ENCODE peak calls at places on chromosomes 11 and 22, in four cellular contexts. I is nephron progenitor cell, P is neural crest cell, V is tibial nerve. Z is an unnamed sample.

GRCh38 chr11:19552684-19553083 is 160.0 kb upstream of the NAV2 start:
- DNase-seq in I (no peak), P (peak; percentile 36), V (no peak), Z (no peak)

GRCh38 chr11:128764617-128765095 is 70.8 kb downstream of the FLI1 start:
- DNase-seq in V (no peak), P (no peak), I (no peak), Z (no peak)

GRCh38 chr11:83008581-83008923 is 63.1 kb downstream of the RAB30 start:
- DNase-seq in I (no peak), P (no peak), V (no peak), Z (no peak)

GRCh38 chr22:22878211-22878570 is 9.4 kb upstream of the IGLL5 start:
- DNase-seq in I (no peak), P (no peak), V (no peak), Z (no peak)

GRCh38 chr11:73376803-73377629 is 817 bp downstream of the RELT start:
- DNase-seq in P (peak; percentile 48), V (peak; percentile 62), I (peak; percentile 45), Z (peak; percentile 85)

GRCh38 chr11:102589047-102589459 is 36.1 kb downstream of the MMP20 start:
- DNase-seq in I (no peak), V (no peak), P (no peak), Z (peak; percentile 35)

GRCh38 chr11:63933459-63933858 is 5.3 kb upstream of the NAA40 start:
- DNase-seq in P (no peak), V (no peak), I (no peak), Z (no peak)

GRCh38 chr11:94681852-94682251 is 86.3 kb upstream of the AMOTL1 start:
- DNase-seq in I (no peak), V (no peak), P (no peak), Z (no peak)

GRCh38 chr11:7612661-7613393 is 60.5 kb downstream of the CYB5R2 start:
- DNase-seq in I (no peak), V (no peak), P (no peak), Z (no peak)

GRCh38 chr11:133785795-133786194 is 59.5 kb downstream of the SPATA19 start:
- DNase-seq in I (no peak), P (no peak), V (no peak), Z (no peak)

GRCh38 chr22:21780259-21780658 is 44.7 kb upstream of the YPEL1 start:
- DNase-seq in I (no peak), P (no peak), V (no peak), Z (no peak)

GRCh38 chr11:83194284-83195175 is 1.0 kb downstream of the ANKRD42 start:
- DNase-seq in V (peak; percentile 38), I (peak; percentile 64), P (peak; percentile 24), Z (peak; percentile 43)

GRCh38 chr11:13140873-13141655 is 131.9 kb downstream of the RASSF10 start:
- DNase-seq in I (no peak), V (no peak), P (no peak), Z (no peak)

GRCh38 chr11:76793391-76793811 is 10.2 kb downstream of the TSKU start:
- DNase-seq in I (no peak), P (no peak), V (no peak), Z (no peak)

GRCh38 chr22:39299829-39300178 is 19.6 kb downstream of the RPL3 start:
- DNase-seq in I (no peak), V (peak; percentile 46), P (no peak), Z (peak; percentile 64)

GRCh38 chr22:30291334-30291892 is 2.1 kb upstream of the CASTOR1 start:
- DNase-seq in V (no peak), I (no peak), P (no peak), Z (no peak)

GRCh38 chr22:22422629-22423112 is 85.9 kb downstream of the ZNF280B start:
- DNase-seq in V (peak; percentile 56), I (peak; percentile 87), P (peak; percentile 78), Z (peak; percentile 85)

GRCh38 chr11:58968251-58968711 is 29.0 kb downstream of the GLYATL1 start:
- DNase-seq in P (no peak), V (no peak), I (no peak), Z (no peak)

GRCh38 chr22:45896153-45896951 is 80.6 kb downstream of the WNT7B start:
- DNase-seq in P (no peak), I (no peak), V (no peak), Z (no peak)

GRCh38 chr11:117457835-117458234 is 130.2 kb downstream of the CEP164 start:
- DNase-seq in P (no peak), V (no peak), I (no peak), Z (no peak)

GRCh38 chr11:66860449-66860831 is 3.6 kb downstream of the LRFN4 start:
- DNase-seq in I (no peak), V (no peak), P (no peak), Z (peak; percentile 22)

GRCh38 chr11:32382339-32383049 is 52.8 kb downstream of the WT1 start:
- DNase-seq in V (no peak), I (no peak), P (no peak), Z (no peak)

GRCh38 chr22:49047461-49047860 is 780.2 kb downstream of the BRD1 start:
- DNase-seq in V (no peak), P (no peak), I (no peak), Z (no peak)

GRCh38 chr22:49045276-49045675 is 782.4 kb downstream of the BRD1 start:
- DNase-seq in P (no peak), V (no peak), I (no peak), Z (no peak)

GRCh38 chr22:49048591-49048990 is 779.1 kb downstream of the BRD1 start:
- DNase-seq in I (no peak), P (no peak), V (no peak), Z (no peak)

GRCh38 chr22:49046000-49046545 is 781.6 kb downstream of the BRD1 start:
- DNase-seq in P (no peak), I (no peak), V (no peak), Z (no peak)

DNA sequence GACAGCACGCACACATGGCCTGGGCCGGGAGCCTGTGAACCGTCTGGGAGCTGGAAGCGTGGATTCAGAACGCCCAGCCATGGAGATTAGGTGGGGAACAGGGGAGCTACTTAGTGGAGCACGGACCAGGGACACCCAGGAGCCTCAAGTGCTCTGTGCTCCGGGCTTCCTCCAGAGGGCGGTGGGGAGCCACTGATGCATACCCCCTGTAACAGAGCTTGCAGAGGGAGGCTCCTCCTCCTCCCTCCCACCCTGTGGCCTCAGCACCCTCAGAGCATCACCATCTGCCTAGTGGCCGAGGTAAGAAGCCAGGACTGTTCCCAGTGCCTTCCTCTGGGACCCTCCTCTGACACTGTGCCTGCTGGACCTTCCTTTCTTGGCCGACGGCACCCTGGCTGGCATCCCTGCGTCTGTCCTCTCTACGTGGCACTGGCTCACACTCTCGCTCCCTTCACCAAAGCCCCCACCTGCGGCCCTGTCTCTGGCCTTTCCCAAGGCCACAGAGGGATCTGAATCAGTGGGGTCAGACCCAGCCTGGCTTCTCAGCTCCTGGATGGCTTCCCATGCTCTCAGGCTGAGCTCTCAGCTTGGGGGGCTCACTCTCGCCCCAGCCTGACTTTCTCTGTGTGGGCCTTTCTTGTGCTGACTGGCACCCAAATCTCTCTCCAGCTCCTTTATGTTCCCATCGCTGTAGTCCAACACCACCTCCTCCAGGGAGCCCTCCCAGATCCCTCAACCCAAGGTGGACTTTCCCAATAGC is 780.9 kb downstream of the BRD1 start:
- DNase-seq in I (peak; percentile 84), V (no peak), P (peak; percentile 73), Z (peak; percentile 60)
- TF ChIP-seq CTCF in I (peak; percentile 76), V (peak; percentile 26), P (peak; percentile 71), Z (no peak)

GRCh38 chr11:706957-707816 is 1.2 kb downstream of the EPS8L2 start:
- DNase-seq in V (no peak), I (no peak), P (no peak), Z (peak; percentile 55)
- TF ChIP-seq CTCF in V (no peak), I (no peak), P (peak; percentile 49), Z (no peak)

GRCh38 chr11:62124186-62125113 is 639 bp downstream of the INCENP start:
- DNase-seq in P (peak; percentile 22), I (peak; percentile 52), V (no peak), Z (peak; percentile 76)

GRCh38 chr11:62125316-62125715 is 1.5 kb downstream of the INCENP start:
- DNase-seq in P (no peak), V (no peak), I (no peak), Z (no peak)

GRCh38 chr11:62125881-62126280 is 2.1 kb downstream of the INCENP start:
- DNase-seq in P (peak; percentile 35), I (peak; percentile 59), V (no peak), Z (no peak)

GRCh38 chr11:62122076-62122475 is 1.7 kb upstream of the INCENP start:
- DNase-seq in I (no peak), P (no peak), V (no peak), Z (no peak)

GRCh38 chr11:62123669-62124185 is at the start of gene INCENP:
- DNase-seq in P (peak; percentile 94), V (peak; percentile 96), I (peak; percentile 93), Z (peak; percentile 95)
- TF ChIP-seq CTCF in P (no peak), V (no peak), I (no peak), Z (no peak)

DNA sequence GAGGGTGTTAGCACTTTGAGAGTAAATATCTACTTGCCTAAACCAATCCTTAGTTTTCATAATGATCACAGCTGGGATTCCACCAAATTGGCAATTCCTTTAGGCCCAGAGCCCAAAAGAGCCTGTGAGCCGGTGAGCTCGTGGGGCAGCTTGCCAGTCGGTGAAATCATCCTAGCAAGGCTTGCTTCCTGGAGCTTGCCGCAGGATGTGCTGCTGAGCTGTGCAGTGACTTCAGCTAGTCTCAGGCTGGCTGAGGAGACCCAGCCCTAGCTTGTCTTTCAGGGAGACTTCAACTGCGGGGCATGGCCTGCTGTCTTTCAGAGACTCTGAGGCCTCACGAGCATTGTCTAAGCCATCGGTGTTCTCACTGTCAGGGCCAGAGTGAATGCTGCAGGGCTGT is 73.6 kb upstream of the SUSD2 start:
- DNase-seq in P (no peak), V (peak; percentile 88), I (no peak), Z (no peak)
- TF ChIP-seq CTCF in P (no peak), V (peak; percentile 21), I (no peak), Z (no peak)

DNA sequence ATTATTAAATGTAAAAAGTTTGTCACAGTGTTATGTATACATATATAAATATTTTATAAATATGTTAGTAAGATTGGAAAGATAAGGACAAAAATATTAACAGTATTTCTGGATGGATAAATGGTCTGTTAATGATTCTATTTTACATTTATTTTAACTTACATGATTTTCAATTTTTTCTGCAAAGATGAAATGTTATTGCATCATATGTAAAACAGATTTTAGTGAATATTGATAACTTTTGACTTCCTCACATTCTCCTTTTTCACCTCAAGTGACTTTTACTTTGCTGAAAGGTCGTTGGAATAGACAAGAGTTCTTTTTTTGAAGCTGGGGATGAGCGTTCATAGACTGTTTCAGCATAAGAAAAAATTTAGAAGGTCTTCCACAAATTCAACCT is 1554.7 kb upstream of the TENM4 start:
- DNase-seq in V (no peak), P (no peak), I (no peak), Z (no peak)
- TF ChIP-seq CTCF in V (no peak), P (no peak), I (no peak), Z (no peak)

GRCh38 chr22:28032896-28033295 is 113.8 kb upstream of the PITPNB start:
- DNase-seq in I (no peak), V (no peak), P (no peak), Z (no peak)
- TF ChIP-seq CTCF in I (no peak), V (no peak), P (no peak), Z (no peak)

Z was measured in GM20000.